ENCODE peak calls at places on chromosome 12, in seven cellular contexts. K, Q, T, V, Y, G and J are unnamed samples.

GRCh38 chr12:131723532-131723931 is 12.6 kb downstream of the SFSWAP start:
- DNase-seq in K (no peak), Q (no peak), V (no peak), T (no peak), G (no peak), Y (no peak), J (no peak)

GRCh38 chr12:126772171-126772864 is 1494.7 kb upstream of the TMEM132C start:
- DNase-seq in Y (no peak), V (no peak), T (peak), K (peak), G (no peak), Q (no peak), J (no peak)

GRCh38 chr12:53071591-53072551 is 7.3 kb downstream of the SPRYD3 start:
- DNase-seq in V (peak), T (no peak), G (peak), Y (peak), Q (no peak), K (no peak), J (peak)

GRCh38 chr12:27554421-27555186 is 30.6 kb downstream of the PPFIBP1 start:
- DNase-seq in K (no peak), G (peak), Q (no peak), V (peak), T (no peak), Y (peak), J (no peak)

GRCh38 chr12:65278576-65279386 is at the start of gene MSRB3:
- DNase-seq in G (peak), Y (peak), Q (peak), K (no peak), V (peak), T (no peak), J (peak)

GRCh38 chr12:28963554-28963953 is 185.5 kb upstream of the FAR2 start:
- DNase-seq in V (no peak), T (no peak), K (no peak), G (no peak), Y (peak), Q (no peak), J (no peak)

GRCh38 chr12:20442322-20442721 is 74.0 kb downstream of the PDE3A start:
- DNase-seq in Q (no peak), K (no peak), Y (no peak), T (no peak), G (no peak), V (no peak), J (no peak)

GRCh38 chr12:123150804-123151678 is at the start of gene PITPNM2:
- DNase-seq in Y (peak), T (peak), Q (peak), K (peak), G (peak), V (peak), J (no peak)

GRCh38 chr12:4220489-4220888 is 53.1 kb upstream of the CCND2 start:
- DNase-seq in T (no peak), Q (no peak), K (no peak), V (no peak), G (no peak), Y (no peak), J (no peak)

GRCh38 chr12:79764641-79765040 is 73.9 kb upstream of the PAWR start:
- DNase-seq in Y (no peak), G (no peak), V (no peak), K (no peak), Q (no peak), T (no peak), J (no peak)

GRCh38 chr12:42426733-42427132 is 100.8 kb downstream of the PPHLN1 start:
- DNase-seq in K (no peak), Q (no peak), V (no peak), Y (no peak), T (no peak), G (peak), J (no peak)

GRCh38 chr12:32533971-32534590 is 134.7 kb downstream of the FGD4 start:
- DNase-seq in T (no peak), Q (no peak), G (no peak), K (peak), V (peak), Y (peak), J (no peak)

GRCh38 chr12:131835616-131836171 is 7.5 kb downstream of the MMP17 start:
- DNase-seq in Y (peak), K (no peak), T (no peak), V (no peak), G (no peak), Q (no peak), J (no peak)

GRCh38 chr12:47946413-47947107 is 16.8 kb upstream of the TMEM106C start:
- DNase-seq in K (no peak), T (no peak), Q (no peak), Y (no peak), G (no peak), V (no peak), J (no peak)

GRCh38 chr12:7588703-7589329 is 76.9 kb downstream of the APOBEC1 start:
- DNase-seq in T (peak), K (no peak), V (no peak), G (peak), Q (peak), Y (peak), J (no peak)

GRCh38 chr12:101671157-101671791 is 26.2 kb upstream of the CHPT1 start:
- DNase-seq in V (no peak), Q (peak), G (peak), Y (no peak), K (no peak), T (peak), J (peak)

GRCh38 chr12:131842169-131842568 is 14.0 kb downstream of the MMP17 start:
- DNase-seq in K (no peak), V (no peak), Q (no peak), G (no peak), Y (no peak), T (no peak), J (no peak)

GRCh38 chr12:126704609-126705008 is 1562.4 kb upstream of the TMEM132C start:
- DNase-seq in G (no peak), Q (no peak), V (no peak), Y (no peak), K (no peak), T (no peak), J (no peak)

GRCh38 chr12:1474059-1474537 is 120.3 kb downstream of the FBXL14 start:
- DNase-seq in Y (peak), T (no peak), K (no peak), V (no peak), G (no peak), Q (no peak), J (no peak)

GRCh38 chr12:30687265-30687986 is 8.2 kb downstream of the IPO8 start:
- DNase-seq in K (no peak), Q (no peak), G (no peak), Y (no peak), V (no peak), T (no peak), J (no peak)

GRCh38 chr12:2008677-2009076 is 4.4 kb upstream of the DCP1B start:
- DNase-seq in V (no peak), K (no peak), T (no peak), G (no peak), Y (no peak), Q (no peak), J (no peak)

GRCh38 chr12:96425321-96425720 is 25.1 kb upstream of the CDK17 start:
- DNase-seq in Y (no peak), G (no peak), K (no peak), V (no peak), Q (no peak), T (no peak), J (no peak)

GRCh38 chr12:67299936-67300335 is 30.8 kb downstream of the CAND1 start:
- DNase-seq in Q (no peak), G (no peak), V (no peak), Y (no peak), T (no peak), K (no peak), J (no peak)

GRCh38 chr12:128817115-128818015 is 6.4 kb downstream of the SLC15A4 start:
- DNase-seq in Y (peak), G (peak), Q (no peak), T (no peak), V (peak), K (peak), J (peak)

GRCh38 chr12:89634508-89634907 is 74.1 kb downstream of the ATP2B1 start:
- DNase-seq in K (no peak), Y (no peak), Q (no peak), V (no peak), G (no peak), T (no peak), J (no peak)

GRCh38 chr12:21416611-21417121 is 20.8 kb upstream of the PYROXD1 start:
- DNase-seq in Q (no peak), G (no peak), K (no peak), Y (no peak), T (no peak), V (no peak), J (no peak)

GRCh38 chr12:6735448-6736191 is 11.8 kb downstream of the COPS7A start:
- DNase-seq in Y (peak), T (peak), V (peak), K (peak), Q (peak), G (peak), J (peak)

GRCh38 chr12:115672506-115673080 is 604.9 kb downstream of the MED13L start:
- DNase-seq in Y (no peak), G (no peak), Q (no peak), K (no peak), T (no peak), V (no peak), J (no peak)

GRCh38 chr12:39145175-39145999 is 240.0 kb upstream of the CPNE8 start:
- DNase-seq in Y (peak), T (no peak), K (no peak), Q (peak), G (peak), V (no peak), J (no peak)

GRCh38 chr12:27015730-27016076 is 1.5 kb upstream of the TM7SF3 start:
- DNase-seq in T (peak), V (no peak), G (no peak), Q (no peak), K (peak), Y (peak), J (no peak)

GRCh38 chr12:120797677-120798642 is 72.3 kb downstream of the ACADS start:
- DNase-seq in K (no peak), Q (no peak), V (no peak), G (no peak), T (no peak), Y (no peak), J (no peak)

GRCh38 chr12:32586390-32586789 is 92.7 kb upstream of the DNM1L start:
- DNase-seq in K (no peak), Q (no peak), G (peak), V (no peak), Y (no peak), T (no peak), J (no peak)

GRCh38 chr12:116381240-116381743 is 103.8 kb upstream of the MED13L start:
- DNase-seq in Q (no peak), K (no peak), Y (no peak), G (no peak), T (no peak), V (peak), J (no peak)

GRCh38 chr12:123094349-123095073 is 56.4 kb downstream of the PITPNM2 start:
- DNase-seq in Q (no peak), K (no peak), Y (peak), V (peak), G (no peak), T (no peak), J (no peak)

GRCh38 chr12:128381537-128381936 is 114.6 kb downstream of the TMEM132C start:
- DNase-seq in G (peak), V (no peak), Q (no peak), Y (no peak), K (no peak), T (no peak), J (peak)

GRCh38 chr12:127191124-127191523 is 1075.8 kb upstream of the TMEM132C start:
- DNase-seq in T (no peak), Y (no peak), G (no peak), V (no peak), K (no peak), Q (no peak), J (no peak)

GRCh38 chr12:70485704-70486103 is 119.6 kb downstream of the KCNMB4 start:
- DNase-seq in T (no peak), V (no peak), G (no peak), K (no peak), Y (no peak), Q (no peak), J (no peak)

GRCh38 chr12:24228980-24229730 is 279.7 kb upstream of the SOX5 start:
- DNase-seq in T (no peak), Y (no peak), G (no peak), K (no peak), Q (no peak), V (no peak), J (no peak)